ENCODE peak calls at places on chromosomes 5 and 9, in eight cellular contexts. One of them, this sample, is unnamed.

GRCh38 chr5:7794301-7794700 is 56.6 kb downstream of the CFAP90 start:
- DNase-seq in neuronal stem cell: no peak
- DNase-seq in right atrium auricular region: no peak
- DNase-seq in cardiac fibroblast: no peak
- DNase-seq in kidney epithelial cell: no peak
- DNase-seq in foreskin fibroblast: no peak
- DNase-seq in CD8-positive, alpha-beta T cell: no peak
- DNase-seq in mucosa of descending colon: no peak
- DNase-seq in this sample: no peak

GRCh38 chr9:114719290-114719689 is 37.3 kb upstream of the TEX48 start:
- DNase-seq in neuronal stem cell: no peak
- DNase-seq in right atrium auricular region: no peak
- DNase-seq in cardiac fibroblast: no peak
- DNase-seq in kidney epithelial cell: no peak
- DNase-seq in foreskin fibroblast: no peak
- DNase-seq in CD8-positive, alpha-beta T cell: no peak
- DNase-seq in mucosa of descending colon: no peak
- DNase-seq in this sample: no peak

GRCh38 chr5:32505718-32506117 is 61.2 kb upstream of the ZFR start:
- DNase-seq in neuronal stem cell: no peak
- DNase-seq in right atrium auricular region: no peak
- DNase-seq in cardiac fibroblast: peak; percentile 54
- DNase-seq in kidney epithelial cell: no peak
- DNase-seq in foreskin fibroblast: peak; percentile 75
- DNase-seq in CD8-positive, alpha-beta T cell: no peak
- DNase-seq in mucosa of descending colon: no peak
- DNase-seq in this sample: peak; percentile 85

GRCh38 chr9:27065288-27065687 is 43.7 kb upstream of the TEK start:
- DNase-seq in neuronal stem cell: no peak
- DNase-seq in right atrium auricular region: no peak
- DNase-seq in cardiac fibroblast: peak; percentile 36
- DNase-seq in kidney epithelial cell: no peak
- DNase-seq in foreskin fibroblast: no peak
- DNase-seq in CD8-positive, alpha-beta T cell: no peak
- DNase-seq in mucosa of descending colon: no peak
- DNase-seq in this sample: peak; percentile 12

GRCh38 chr5:10124287-10124686 is 125.4 kb downstream of the ATPSCKMT start:
- DNase-seq in neuronal stem cell: no peak
- DNase-seq in right atrium auricular region: no peak
- DNase-seq in cardiac fibroblast: no peak
- DNase-seq in kidney epithelial cell: no peak
- DNase-seq in foreskin fibroblast: no peak
- DNase-seq in CD8-positive, alpha-beta T cell: no peak
- DNase-seq in mucosa of descending colon: no peak
- DNase-seq in this sample: no peak

GRCh38 chr5:75568202-75568601 is 43.1 kb upstream of the ANKDD1B start:
- DNase-seq in neuronal stem cell: no peak
- DNase-seq in right atrium auricular region: no peak
- DNase-seq in cardiac fibroblast: no peak
- DNase-seq in kidney epithelial cell: no peak
- DNase-seq in foreskin fibroblast: no peak
- DNase-seq in CD8-positive, alpha-beta T cell: no peak
- DNase-seq in mucosa of descending colon: no peak
- DNase-seq in this sample: no peak

GRCh38 chr5:156406023-156406422 is 79.1 kb downstream of the SGCD start:
- DNase-seq in neuronal stem cell: no peak
- DNase-seq in right atrium auricular region: no peak
- DNase-seq in cardiac fibroblast: no peak
- DNase-seq in kidney epithelial cell: no peak
- DNase-seq in foreskin fibroblast: no peak
- DNase-seq in CD8-positive, alpha-beta T cell: no peak
- DNase-seq in mucosa of descending colon: no peak
- DNase-seq in this sample: no peak

GRCh38 chr9:14985419-14985818 is 75.2 kb upstream of the FREM1 start:
- DNase-seq in neuronal stem cell: no peak
- DNase-seq in right atrium auricular region: no peak
- DNase-seq in cardiac fibroblast: no peak
- DNase-seq in kidney epithelial cell: no peak
- DNase-seq in foreskin fibroblast: peak; percentile 12
- DNase-seq in CD8-positive, alpha-beta T cell: no peak
- DNase-seq in mucosa of descending colon: no peak
- DNase-seq in this sample: peak; percentile 39

GRCh38 chr5:160685695-160686094 is 166.3 kb downstream of the ATP10B start:
- DNase-seq in neuronal stem cell: no peak
- DNase-seq in right atrium auricular region: no peak
- DNase-seq in cardiac fibroblast: no peak
- DNase-seq in kidney epithelial cell: no peak
- DNase-seq in foreskin fibroblast: no peak
- DNase-seq in CD8-positive, alpha-beta T cell: no peak
- DNase-seq in mucosa of descending colon: no peak
- DNase-seq in this sample: peak; percentile 0

GRCh38 chr5:179234563-179235135 is 110.6 kb downstream of the ADAMTS2 start:
- DNase-seq in neuronal stem cell: no peak
- DNase-seq in right atrium auricular region: peak; percentile 34
- DNase-seq in cardiac fibroblast: no peak
- DNase-seq in kidney epithelial cell: no peak
- DNase-seq in foreskin fibroblast: no peak
- DNase-seq in CD8-positive, alpha-beta T cell: no peak
- DNase-seq in mucosa of descending colon: peak; percentile 30
- DNase-seq in this sample: no peak

GRCh38 chr9:20848490-20848889 is 164.4 kb downstream of the FOCAD start:
- DNase-seq in neuronal stem cell: no peak
- DNase-seq in right atrium auricular region: no peak
- DNase-seq in cardiac fibroblast: peak; percentile 20
- DNase-seq in kidney epithelial cell: no peak
- DNase-seq in foreskin fibroblast: no peak
- DNase-seq in CD8-positive, alpha-beta T cell: no peak
- DNase-seq in mucosa of descending colon: no peak
- DNase-seq in this sample: peak; percentile 23

GRCh38 chr5:160369990-160370712 is at the start of gene C1QTNF2:
- DNase-seq in neuronal stem cell: peak; percentile 29
- DNase-seq in right atrium auricular region: peak; percentile 69
- DNase-seq in cardiac fibroblast: peak; percentile 68
- DNase-seq in kidney epithelial cell: peak; percentile 14
- DNase-seq in foreskin fibroblast: peak; percentile 67
- DNase-seq in CD8-positive, alpha-beta T cell: no peak
- DNase-seq in mucosa of descending colon: peak; percentile 68
- DNase-seq in this sample: peak; percentile 61

GRCh38 chr5:154523704-154524103 is 45.7 kb upstream of the HAND1 start:
- DNase-seq in neuronal stem cell: no peak
- DNase-seq in right atrium auricular region: no peak
- DNase-seq in cardiac fibroblast: no peak
- DNase-seq in kidney epithelial cell: no peak
- DNase-seq in foreskin fibroblast: no peak
- DNase-seq in CD8-positive, alpha-beta T cell: no peak
- DNase-seq in mucosa of descending colon: no peak
- DNase-seq in this sample: no peak

GRCh38 chr9:68970150-68970549 is 43.8 kb downstream of the PRKACG start:
- DNase-seq in neuronal stem cell: no peak
- DNase-seq in right atrium auricular region: no peak
- DNase-seq in cardiac fibroblast: no peak
- DNase-seq in kidney epithelial cell: no peak
- DNase-seq in foreskin fibroblast: no peak
- DNase-seq in CD8-positive, alpha-beta T cell: no peak
- DNase-seq in mucosa of descending colon: no peak
- DNase-seq in this sample: no peak

GRCh38 chr5:133669472-133669871 is 57.1 kb upstream of the FSTL4 start:
- DNase-seq in neuronal stem cell: no peak
- DNase-seq in right atrium auricular region: peak; percentile 38
- DNase-seq in cardiac fibroblast: no peak
- DNase-seq in kidney epithelial cell: no peak
- DNase-seq in foreskin fibroblast: no peak
- DNase-seq in CD8-positive, alpha-beta T cell: no peak
- DNase-seq in mucosa of descending colon: no peak
- DNase-seq in this sample: no peak

GRCh38 chr5:14669975-14670374 is 5.5 kb downstream of the OTULIN start:
- DNase-seq in neuronal stem cell: no peak
- DNase-seq in right atrium auricular region: no peak
- DNase-seq in cardiac fibroblast: peak; percentile 61
- DNase-seq in kidney epithelial cell: no peak
- DNase-seq in foreskin fibroblast: no peak
- DNase-seq in CD8-positive, alpha-beta T cell: no peak
- DNase-seq in mucosa of descending colon: no peak
- DNase-seq in this sample: peak; percentile 48

GRCh38 chr5:140835622-140836510 is 1.8 kb downstream of the PCDHA7 start:
- DNase-seq in neuronal stem cell: no peak
- DNase-seq in right atrium auricular region: no peak
- DNase-seq in cardiac fibroblast: no peak
- DNase-seq in kidney epithelial cell: no peak
- DNase-seq in foreskin fibroblast: no peak
- DNase-seq in CD8-positive, alpha-beta T cell: no peak
- DNase-seq in mucosa of descending colon: no peak
- DNase-seq in this sample: no peak

GRCh38 chr9:16915126-16915831 is 44.8 kb upstream of the BNC2 start:
- DNase-seq in neuronal stem cell: no peak
- DNase-seq in right atrium auricular region: no peak
- DNase-seq in cardiac fibroblast: peak; percentile 29
- DNase-seq in kidney epithelial cell: no peak
- DNase-seq in foreskin fibroblast: no peak
- DNase-seq in CD8-positive, alpha-beta T cell: no peak
- DNase-seq in mucosa of descending colon: no peak
- DNase-seq in this sample: peak; percentile 36

GRCh38 chr5:139985733-139986132 is 57.4 kb downstream of the NRG2 start:
- DNase-seq in neuronal stem cell: peak; percentile 31
- DNase-seq in right atrium auricular region: no peak
- DNase-seq in cardiac fibroblast: peak; percentile 74
- DNase-seq in kidney epithelial cell: peak; percentile 82
- DNase-seq in foreskin fibroblast: peak; percentile 90
- DNase-seq in CD8-positive, alpha-beta T cell: no peak
- DNase-seq in mucosa of descending colon: no peak
- DNase-seq in this sample: peak; percentile 78

GRCh38 chr5:95958308-95959014 is 3.2 kb downstream of the ELL2 start:
- DNase-seq in neuronal stem cell: no peak
- DNase-seq in right atrium auricular region: no peak
- DNase-seq in cardiac fibroblast: peak; percentile 48
- DNase-seq in kidney epithelial cell: no peak
- DNase-seq in foreskin fibroblast: no peak
- DNase-seq in CD8-positive, alpha-beta T cell: no peak
- DNase-seq in mucosa of descending colon: no peak
- DNase-seq in this sample: peak; percentile 56
- H3K4me3 ChIP-seq in neuronal stem cell: no peak overlapping the region
- H3K4me3 ChIP-seq in right atrium auricular region: peak overlapping the region; percentile 94
- H3K4me3 ChIP-seq in cardiac fibroblast: peak overlapping the region; percentile 97
- H3K4me3 ChIP-seq in kidney epithelial cell: no peak overlapping the region
- H3K4me3 ChIP-seq in foreskin fibroblast: peak overlapping the region; percentile 90
- H3K4me3 ChIP-seq in CD8-positive, alpha-beta T cell: no peak overlapping the region
- H3K4me3 ChIP-seq in mucosa of descending colon: no peak overlapping the region
- H3K4me3 ChIP-seq in this sample: peak overlapping the region; percentile 77

GRCh38 chr9:1087120-1087881 is 37.1 kb downstream of the DMRT2 start:
- DNase-seq in neuronal stem cell: no peak
- DNase-seq in right atrium auricular region: no peak
- DNase-seq in cardiac fibroblast: no peak
- DNase-seq in kidney epithelial cell: no peak
- DNase-seq in foreskin fibroblast: no peak
- DNase-seq in CD8-positive, alpha-beta T cell: no peak
- DNase-seq in mucosa of descending colon: no peak
- DNase-seq in this sample: no peak

GRCh38 chr9:1086517-1086916 is 36.4 kb downstream of the DMRT2 start:
- DNase-seq in neuronal stem cell: no peak
- DNase-seq in right atrium auricular region: no peak
- DNase-seq in cardiac fibroblast: no peak
- DNase-seq in kidney epithelial cell: no peak
- DNase-seq in foreskin fibroblast: no peak
- DNase-seq in CD8-positive, alpha-beta T cell: no peak
- DNase-seq in mucosa of descending colon: no peak
- DNase-seq in this sample: no peak

GRCh38 chr9:1077616-1078015 is 27.5 kb downstream of the DMRT2 start:
- DNase-seq in neuronal stem cell: no peak
- DNase-seq in right atrium auricular region: no peak
- DNase-seq in cardiac fibroblast: no peak
- DNase-seq in kidney epithelial cell: peak; percentile 21
- DNase-seq in foreskin fibroblast: no peak
- DNase-seq in CD8-positive, alpha-beta T cell: no peak
- DNase-seq in mucosa of descending colon: no peak
- DNase-seq in this sample: no peak

GRCh38 chr9:1083325-1083913 is 33.3 kb downstream of the DMRT2 start:
- DNase-seq in neuronal stem cell: peak; percentile 8
- DNase-seq in right atrium auricular region: no peak
- DNase-seq in cardiac fibroblast: no peak
- DNase-seq in kidney epithelial cell: no peak
- DNase-seq in foreskin fibroblast: peak; percentile 7
- DNase-seq in CD8-positive, alpha-beta T cell: no peak
- DNase-seq in mucosa of descending colon: no peak
- DNase-seq in this sample: peak; percentile 17
- H3K4me3 ChIP-seq in neuronal stem cell: no peak overlapping the region
- H3K4me3 ChIP-seq in right atrium auricular region: peak overlapping the region; percentile 33
- H3K4me3 ChIP-seq in cardiac fibroblast: no peak overlapping the region
- H3K4me3 ChIP-seq in kidney epithelial cell: peak overlapping the region; percentile 5
- H3K4me3 ChIP-seq in foreskin fibroblast: no peak overlapping the region
- H3K4me3 ChIP-seq in CD8-positive, alpha-beta T cell: no peak overlapping the region
- H3K4me3 ChIP-seq in mucosa of descending colon: no peak overlapping the region
- H3K4me3 ChIP-seq in this sample: peak overlapping the region; percentile 23

DNA sequence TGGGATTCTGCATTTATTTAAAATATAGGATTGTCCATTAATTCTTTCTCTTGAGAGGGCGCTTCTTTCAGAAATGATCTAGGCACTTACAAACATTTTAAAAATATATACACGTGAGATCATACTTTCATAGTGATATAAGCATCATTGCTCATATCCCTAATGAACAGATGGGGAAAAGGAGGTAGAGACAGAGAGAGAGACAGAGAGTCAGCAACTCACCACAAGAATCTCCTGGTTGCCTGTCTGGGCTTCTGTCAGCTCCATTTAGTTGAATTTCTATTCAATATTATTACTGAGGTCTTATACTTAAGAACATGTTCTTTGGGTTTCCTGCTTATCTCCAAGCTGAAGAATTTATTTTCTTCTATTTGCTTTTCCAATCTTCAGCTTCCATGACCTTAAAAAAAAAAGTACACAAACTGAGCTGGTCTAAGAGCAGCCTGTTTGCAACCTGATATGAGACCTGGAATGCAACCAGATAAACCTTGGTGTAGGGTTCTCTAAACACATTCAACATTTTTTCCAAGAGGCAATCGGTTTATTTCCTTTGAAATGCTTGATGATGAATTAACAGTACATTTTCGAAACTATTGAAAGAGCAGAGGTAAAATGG is 51.6 kb upstream of the LIFR start:
- DNase-seq in neuronal stem cell: no peak
- DNase-seq in right atrium auricular region: no peak
- DNase-seq in cardiac fibroblast: peak; percentile 55
- DNase-seq in kidney epithelial cell: no peak
- DNase-seq in foreskin fibroblast: peak; percentile 27
- DNase-seq in CD8-positive, alpha-beta T cell: no peak
- DNase-seq in mucosa of descending colon: no peak
- DNase-seq in this sample: peak; percentile 61
- H3K4me3 ChIP-seq in neuronal stem cell: no peak overlapping the region
- H3K4me3 ChIP-seq in right atrium auricular region: no peak overlapping the region
- H3K4me3 ChIP-seq in cardiac fibroblast: no peak overlapping the region
- H3K4me3 ChIP-seq in kidney epithelial cell: no peak overlapping the region
- H3K4me3 ChIP-seq in foreskin fibroblast: no peak overlapping the region
- H3K4me3 ChIP-seq in CD8-positive, alpha-beta T cell: no peak overlapping the region
- H3K4me3 ChIP-seq in mucosa of descending colon: no peak overlapping the region
- H3K4me3 ChIP-seq in this sample: no peak overlapping the region

DNA sequence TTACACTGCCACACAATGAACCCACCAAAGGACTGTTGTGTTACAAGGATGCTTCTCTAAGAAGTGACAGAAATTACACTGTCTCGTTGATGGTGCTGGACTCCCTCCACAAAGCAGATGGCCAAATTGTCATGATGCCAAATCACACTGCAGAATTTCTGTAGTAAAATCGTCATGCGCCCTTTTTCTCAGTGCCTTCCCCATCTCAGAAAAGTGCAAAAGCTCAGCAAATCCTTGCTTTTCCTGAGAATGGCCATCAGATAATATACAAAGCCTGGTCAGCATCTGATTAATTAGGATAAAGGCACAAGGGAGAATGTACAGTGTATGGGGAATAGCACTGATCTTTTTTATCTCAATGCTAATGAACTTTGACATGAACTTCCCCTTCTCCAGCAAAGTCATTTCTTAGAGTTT is 545.8 kb downstream of the CSNK1G3 start:
- DNase-seq in neuronal stem cell: no peak
- DNase-seq in right atrium auricular region: no peak
- DNase-seq in cardiac fibroblast: no peak
- DNase-seq in kidney epithelial cell: no peak
- DNase-seq in foreskin fibroblast: no peak
- DNase-seq in CD8-positive, alpha-beta T cell: no peak
- DNase-seq in mucosa of descending colon: no peak
- DNase-seq in this sample: no peak
- H3K4me3 ChIP-seq in neuronal stem cell: no peak overlapping the region
- H3K4me3 ChIP-seq in right atrium auricular region: peak overlapping the region; percentile 10
- H3K4me3 ChIP-seq in cardiac fibroblast: no peak overlapping the region
- H3K4me3 ChIP-seq in kidney epithelial cell: no peak overlapping the region
- H3K4me3 ChIP-seq in foreskin fibroblast: no peak overlapping the region
- H3K4me3 ChIP-seq in CD8-positive, alpha-beta T cell: no peak overlapping the region
- H3K4me3 ChIP-seq in mucosa of descending colon: no peak overlapping the region
- H3K4me3 ChIP-seq in this sample: no peak overlapping the region